ENCODE peak calls at places on chromosomes 12 and 14, in eight cellular contexts. K is HFFc6, D is AG09309, V is kidney, Q is psoas muscle, G is BE2C, M is left ventricle myocardium inferior, R is sigmoid colon. H is an unnamed sample.

GRCh38 chr12:95548539-95549391 is 2.5 kb downstream of the USP44 start:
- DNase-seq in K (no peak), D (no peak), V (peak), Q (peak), G (no peak), M (peak), R (peak), H (no peak)

GRCh38 chr14:57991353-57991752 is 125.5 kb upstream of the SLC35F4 start:
- DNase-seq in K (no peak), D (no peak), V (no peak), Q (no peak), G (no peak), M (no peak), R (no peak), H (no peak)

GRCh38 chr12:47904647-47905312 is at the start of gene VDR:
- DNase-seq in K (peak), D (no peak), V (peak), Q (peak), G (peak), M (peak), R (peak), H (no peak)

GRCh38 chr12:47576256-47576655 is 129.6 kb downstream of the RPAP3 start:
- DNase-seq in K (no peak), D (no peak), V (no peak), Q (no peak), G (no peak), M (no peak), R (no peak), H (no peak)

GRCh38 chr14:24943024-24943423 is 106.9 kb downstream of the STXBP6 start:
- DNase-seq in K (no peak), D (peak), V (no peak), Q (peak), G (no peak), M (peak), R (peak), H (no peak)

GRCh38 chr12:69687390-69687789 is 11.7 kb downstream of the BEST3 start:
- DNase-seq in K (no peak), D (no peak), V (no peak), Q (no peak), G (no peak), M (no peak), R (no peak), H (no peak)

GRCh38 chr12:79233341-79233761 is 368.8 kb downstream of the SYT1 start:
- DNase-seq in K (no peak), D (no peak), V (no peak), Q (no peak), G (peak), M (no peak), R (no peak), H (no peak)

GRCh38 chr12:82954064-82954463 is 267.4 kb downstream of the TMTC2 start:
- DNase-seq in K (no peak), D (no peak), V (no peak), Q (no peak), G (no peak), M (no peak), R (no peak), H (no peak)

GRCh38 chr12:2439332-2440100 is 355.3 kb upstream of the FKBP4 start:
- DNase-seq in K (no peak), D (no peak), V (no peak), Q (no peak), G (no peak), M (peak), R (no peak), H (no peak)

GRCh38 chr14:91911474-91912032 is 35.9 kb downstream of the FBLN5 start:
- DNase-seq in K (no peak), D (no peak), V (no peak), Q (no peak), G (peak), M (no peak), R (peak), H (no peak)

GRCh38 chr14:94020267-94020666 is 5.9 kb upstream of the OTUB2 start:
- DNase-seq in K (no peak), D (no peak), V (no peak), Q (peak), G (no peak), M (no peak), R (no peak), H (no peak)

GRCh38 chr12:42235426-42235825 is 2.6 kb downstream of the YAF2 start:
- DNase-seq in K (no peak), D (no peak), V (no peak), Q (no peak), G (no peak), M (no peak), R (no peak), H (no peak)

GRCh38 chr12:24738436-24738835 is 210.5 kb downstream of the BCAT1 start:
- DNase-seq in K (no peak), D (no peak), V (no peak), Q (no peak), G (no peak), M (no peak), R (no peak), H (no peak)

GRCh38 chr12:75766263-75767160 is 255.1 kb upstream of the KRR1 start:
- DNase-seq in K (peak), D (no peak), V (no peak), Q (no peak), G (no peak), M (no peak), R (no peak), H (no peak)

GRCh38 chr12:121989266-121989950 is 32.3 kb upstream of the BCL7A start:
- DNase-seq in K (no peak), D (no peak), V (no peak), Q (no peak), G (no peak), M (no peak), R (no peak), H (no peak)

GRCh38 chr14:55383039-55383438 is 28.6 kb downstream of the ATG14 start:
- DNase-seq in K (peak), D (no peak), V (no peak), Q (no peak), G (no peak), M (no peak), R (no peak), H (no peak)

GRCh38 chr12:106114084-106115068 is 24.4 kb downstream of the NUAK1 start:
- DNase-seq in K (peak), D (no peak), V (no peak), Q (peak), G (no peak), M (no peak), R (peak), H (no peak)

GRCh38 chr12:58387199-58387598 is 445.8 kb downstream of the ATP23 start:
- DNase-seq in K (peak), D (no peak), V (no peak), Q (no peak), G (no peak), M (no peak), R (no peak), H (no peak)

GRCh38 chr12:131852551-131853299 is 24.5 kb downstream of the MMP17 start:
- DNase-seq in K (no peak), D (no peak), V (peak), Q (peak), G (peak), M (no peak), R (no peak), H (no peak)

GRCh38 chr12:47783024-47783755 is 10.2 kb downstream of the SLC48A1 start:
- DNase-seq in K (no peak), D (no peak), V (peak), Q (no peak), G (no peak), M (no peak), R (peak), H (no peak)

GRCh38 chr12:46005151-46005797 is 14.9 kb upstream of the SCAF11 start:
- DNase-seq in K (no peak), D (no peak), V (no peak), Q (no peak), G (no peak), M (no peak), R (no peak), H (no peak)
- TF ChIP-seq CTCF in K (peak), D (peak), V (no peak), Q (peak), G (peak), M (peak), R (no peak), H (peak)

DNA sequence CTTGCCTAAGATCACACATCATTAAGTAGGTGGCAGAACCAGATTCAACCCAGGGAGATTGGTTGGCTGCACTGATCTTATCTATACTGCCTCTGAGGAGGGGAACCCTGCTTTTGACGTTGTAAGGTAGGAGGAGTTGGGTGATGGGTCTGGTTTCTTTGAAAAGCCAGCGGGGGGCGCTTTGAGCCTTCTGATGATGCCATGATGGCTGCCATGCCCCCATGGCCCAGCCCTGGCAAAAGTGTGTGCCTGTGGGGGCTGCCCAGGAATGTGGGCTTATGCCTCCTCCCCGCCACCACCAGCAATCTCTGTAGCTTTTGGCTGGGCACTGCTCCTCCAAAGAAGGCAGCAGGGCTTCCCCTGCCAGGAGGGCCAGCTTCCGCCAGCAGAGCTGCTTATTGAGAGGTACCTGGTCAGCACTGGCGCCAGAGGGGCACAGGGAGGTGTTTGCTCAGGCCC is 224.3 kb downstream of the SLC41A2 start:
- DNase-seq in K (no peak), D (no peak), V (no peak), Q (no peak), G (no peak), M (no peak), R (no peak), H (no peak)
- TF ChIP-seq CTCF in K (peak), D (no peak), V (no peak), Q (no peak), G (peak), M (peak), R (no peak), H (no peak)

DNA sequence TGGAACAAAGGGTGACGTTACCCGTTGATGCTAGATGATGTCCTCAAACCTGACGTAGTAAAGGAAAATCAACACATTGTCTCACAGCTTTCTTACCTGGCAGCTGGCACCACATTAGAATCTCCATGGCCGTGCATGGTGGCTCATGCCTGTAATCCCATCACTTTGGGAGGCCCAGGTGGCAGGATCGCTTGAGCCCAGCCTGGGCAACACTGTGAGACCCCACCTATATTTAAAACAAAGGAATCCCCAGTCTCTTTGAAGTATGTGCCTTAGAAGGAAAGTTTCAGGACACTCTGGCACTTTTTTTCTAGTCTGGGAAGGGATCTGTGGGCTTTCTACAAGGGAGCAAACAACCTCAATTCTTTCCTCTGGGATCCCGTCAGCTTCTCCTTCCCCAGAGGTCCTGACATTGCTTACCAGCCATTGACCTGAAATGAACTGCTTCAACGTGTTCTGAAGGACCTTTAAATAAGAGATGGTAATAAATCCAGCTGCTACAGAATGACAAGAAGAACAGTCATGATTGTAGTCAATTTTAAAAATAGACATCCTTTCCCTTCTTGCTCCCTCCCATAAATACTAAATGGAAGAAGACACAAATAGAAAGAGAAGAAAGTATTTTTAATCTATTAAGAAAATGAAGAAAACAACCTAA is 33.7 kb upstream of the TTC7B start:
- DNase-seq in K (no peak), D (no peak), V (no peak), Q (no peak), G (no peak), M (no peak), R (no peak), H (no peak)
- TF ChIP-seq CTCF in K (no peak), D (no peak), V (no peak), Q (no peak), G (no peak), M (no peak), R (no peak), H (no peak)

GRCh38 chr14:96584199-96584906 is 82.2 kb downstream of the PAPOLA start:
- DNase-seq in K (no peak), D (no peak), V (no peak), Q (no peak), G (peak), M (no peak), R (peak), H (peak)
- TF ChIP-seq CTCF in K (peak), D (peak), V (peak), Q (peak), G (peak), M (peak), R (no peak), H (peak)

DNA sequence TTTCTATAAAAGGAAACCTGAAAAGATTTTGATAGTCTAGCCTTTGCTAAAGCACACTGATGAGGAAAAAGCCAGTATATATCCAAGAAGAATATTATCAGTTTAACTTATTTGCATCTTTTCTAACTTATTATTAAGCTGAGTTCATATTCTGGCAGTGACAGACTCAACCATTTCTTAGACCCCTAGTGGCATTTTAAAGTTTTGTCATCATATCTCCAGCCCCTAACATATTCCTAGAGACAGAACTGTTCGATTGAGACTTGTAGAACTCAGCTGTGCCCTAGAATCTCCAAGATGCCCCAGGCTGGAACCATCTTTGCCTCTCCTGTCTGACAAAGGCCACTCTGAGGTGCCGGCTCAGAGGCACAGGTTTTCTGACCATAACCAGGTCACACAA is 365.6 kb downstream of the NELL2 start:
- DNase-seq in K (no peak), D (no peak), V (no peak), Q (no peak), G (no peak), M (no peak), R (no peak), H (no peak)
- TF ChIP-seq CTCF in K (no peak), D (no peak), V (no peak), Q (no peak), G (peak), M (no peak), R (no peak), H (no peak)

DNA sequence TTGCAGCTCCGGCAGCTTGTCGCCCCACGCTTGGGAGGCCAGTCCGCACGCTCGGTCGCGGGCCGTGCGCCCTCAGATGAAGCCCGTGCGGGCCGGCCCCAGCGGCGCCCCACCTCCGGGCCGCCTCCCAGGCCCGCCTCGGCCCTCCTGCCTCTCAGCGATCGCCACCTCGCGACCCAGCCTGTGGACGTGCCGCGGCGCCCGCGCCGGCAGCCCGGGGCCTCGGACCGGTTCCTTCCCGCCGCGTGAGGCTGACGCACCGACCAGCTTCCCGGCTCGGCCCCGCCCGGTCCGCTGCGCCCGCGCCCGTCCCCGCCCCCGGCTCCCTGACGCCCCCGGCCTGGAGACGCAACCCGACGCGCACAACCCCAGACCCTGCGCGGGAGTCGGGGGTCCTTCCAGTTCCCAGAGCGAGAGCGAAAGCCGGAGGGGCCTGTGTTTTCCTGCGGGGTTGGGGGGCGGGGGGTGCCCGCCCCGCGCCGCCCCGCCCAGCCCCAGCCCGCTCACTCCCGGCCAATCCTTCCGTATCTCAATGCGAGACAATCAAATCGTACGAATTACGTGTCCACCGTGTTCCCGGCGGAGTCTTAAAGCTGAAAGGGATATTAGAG is at the start of gene ERO1A:
- DNase-seq in K (peak), D (peak), V (peak), Q (peak), G (peak), M (peak), R (peak), H (peak)
- TF ChIP-seq CTCF in K (peak), D (no peak), V (no peak), Q (no peak), G (no peak), M (no peak), R (no peak), H (no peak)

GRCh38 chr14:103090481-103091020 is 4.0 kb upstream of the EXOC3L4 start:
- DNase-seq in K (no peak), D (no peak), V (peak), Q (no peak), G (no peak), M (no peak), R (no peak), H (no peak)

GRCh38 chr14:103089386-103090335 is 4.9 kb upstream of the EXOC3L4 start:
- DNase-seq in K (no peak), D (no peak), V (peak), Q (no peak), G (no peak), M (no peak), R (no peak), H (no peak)

GRCh38 chr14:103093856-103094405 is 594 bp upstream of the EXOC3L4 start:
- DNase-seq in K (no peak), D (no peak), V (peak), Q (no peak), G (no peak), M (no peak), R (no peak), H (no peak)

GRCh38 chr14:103091041-103091882 is 3.3 kb upstream of the EXOC3L4 start:
- DNase-seq in K (no peak), D (no peak), V (peak), Q (peak), G (peak), M (peak), R (no peak), H (no peak)

DNA sequence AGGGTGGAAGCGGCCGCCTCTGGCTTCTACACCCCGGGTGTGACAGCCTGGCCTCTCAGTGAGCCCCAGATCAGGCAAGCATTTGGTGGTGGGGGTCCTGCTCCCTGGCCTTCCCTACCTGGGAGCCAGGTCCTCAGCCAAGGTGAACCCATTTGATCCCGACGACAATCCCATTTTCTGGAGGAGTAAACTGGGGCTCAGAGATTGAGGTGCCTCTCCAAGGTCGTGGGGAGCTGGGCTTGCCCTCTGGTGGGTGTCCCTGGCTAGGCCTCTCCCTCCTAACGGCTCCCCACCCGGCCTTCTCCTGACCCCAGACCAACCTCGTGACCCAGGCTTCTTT is 2.7 kb upstream of the EXOC3L4 start:
- DNase-seq in K (no peak), D (no peak), V (no peak), Q (no peak), G (no peak), M (no peak), R (no peak), H (no peak)
- TF ChIP-seq CTCF in K (peak), D (no peak), V (no peak), Q (no peak), G (no peak), M (no peak), R (no peak), H (no peak)

GRCh38 chr12:124599074-124599999 is 31.9 kb upstream of the NCOR2 start:
- DNase-seq in K (peak), D (peak), V (no peak), Q (no peak), G (no peak), M (no peak), R (no peak), H (peak)

GRCh38 chr12:124603910-124604775 is 36.7 kb upstream of the NCOR2 start:
- DNase-seq in K (no peak), D (no peak), V (no peak), Q (no peak), G (peak), M (no peak), R (no peak), H (no peak)

GRCh38 chr12:124603143-124603542 is 35.7 kb upstream of the NCOR2 start:
- DNase-seq in K (no peak), D (no peak), V (no peak), Q (no peak), G (peak), M (no peak), R (no peak), H (no peak)

GRCh38 chr12:124605150-124605549 is 37.7 kb upstream of the NCOR2 start:
- DNase-seq in K (no peak), D (no peak), V (no peak), Q (no peak), G (no peak), M (no peak), R (no peak), H (no peak)

GRCh38 chr12:124601699-124602098 is 34.3 kb upstream of the NCOR2 start:
- DNase-seq in K (peak), D (no peak), V (no peak), Q (no peak), G (no peak), M (no peak), R (no peak), H (no peak)
- TF ChIP-seq CTCF in K (no peak), D (no peak), V (no peak), Q (no peak), G (no peak), M (no peak), R (no peak), H (no peak)

DNA sequence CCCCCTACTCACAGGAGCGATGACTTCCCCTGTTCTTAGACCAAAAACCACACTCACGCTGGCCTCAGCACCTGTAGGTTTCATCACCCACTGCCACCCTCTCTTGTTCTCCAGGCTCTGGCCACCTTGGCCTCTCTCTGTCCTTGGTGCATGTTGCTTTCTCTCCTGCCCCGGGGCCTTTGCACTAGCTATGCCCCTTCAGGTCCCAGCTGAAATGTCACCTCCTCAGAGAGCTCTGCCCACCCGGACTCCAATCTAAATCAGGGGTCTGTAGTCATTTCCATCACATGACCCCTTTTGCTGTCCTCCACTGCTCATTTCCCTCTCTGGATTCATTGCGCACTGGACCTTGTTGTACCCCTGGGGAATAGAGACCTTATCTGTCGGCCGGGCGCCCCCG is 8.2 kb upstream of the TRPV4 start:
- DNase-seq in K (no peak), D (no peak), V (no peak), Q (no peak), G (no peak), M (no peak), R (no peak), H (no peak)
- TF ChIP-seq CTCF in K (no peak), D (no peak), V (no peak), Q (no peak), G (no peak), M (no peak), R (no peak), H (no peak)